ENCODE peak calls at places on chromosomes 13 and 19, in seven cellular contexts. One of them, this sample, is unnamed.

GRCh38 chr13:92175330-92175729 is 776.9 kb downstream of the GPC5 start:
- DNase-seq in heart left ventricle: peak
- DNase-seq in WERI-Rb-1: peak
- DNase-seq in ELR: peak
- DNase-seq in activated CD4-positive, alpha-beta T cell treated with anti-CD3 and anti-CD28 coated beads, Interleukin-2, amount 50 U/mL, for 1 hour: no peak
- DNase-seq in occipital lobe: no peak
- DNase-seq in hypothalamus: no peak
- DNase-seq in this sample: peak

GRCh38 chr13:48159436-48160225 is 64.7 kb upstream of the MED4 start:
- DNase-seq in heart left ventricle: no peak
- DNase-seq in WERI-Rb-1: no peak
- DNase-seq in ELR: peak
- DNase-seq in activated CD4-positive, alpha-beta T cell treated with anti-CD3 and anti-CD28 coated beads, Interleukin-2, amount 50 U/mL, for 1 hour: no peak
- DNase-seq in occipital lobe: no peak
- DNase-seq in hypothalamus: no peak
- DNase-seq in this sample: peak

GRCh38 chr19:11735375-11735774 is 3.4 kb downstream of the ZNF823 start:
- DNase-seq in heart left ventricle: no peak
- DNase-seq in WERI-Rb-1: no peak
- DNase-seq in ELR: no peak
- DNase-seq in activated CD4-positive, alpha-beta T cell treated with anti-CD3 and anti-CD28 coated beads, Interleukin-2, amount 50 U/mL, for 1 hour: no peak
- DNase-seq in occipital lobe: no peak
- DNase-seq in hypothalamus: no peak
- DNase-seq in this sample: no peak

GRCh38 chr19:17847538-17848366 is at the start of gene JAK3:
- DNase-seq in heart left ventricle: peak
- DNase-seq in WERI-Rb-1: no peak
- DNase-seq in ELR: peak
- DNase-seq in activated CD4-positive, alpha-beta T cell treated with anti-CD3 and anti-CD28 coated beads, Interleukin-2, amount 50 U/mL, for 1 hour: peak
- DNase-seq in occipital lobe: peak
- DNase-seq in hypothalamus: peak
- DNase-seq in this sample: peak

GRCh38 chr19:32875428-32875827 is 5.9 kb upstream of the SLC7A9 start:
- DNase-seq in heart left ventricle: no peak
- DNase-seq in WERI-Rb-1: peak
- DNase-seq in ELR: no peak
- DNase-seq in activated CD4-positive, alpha-beta T cell treated with anti-CD3 and anti-CD28 coated beads, Interleukin-2, amount 50 U/mL, for 1 hour: no peak
- DNase-seq in occipital lobe: no peak
- DNase-seq in hypothalamus: no peak
- DNase-seq in this sample: no peak

GRCh38 chr19:11208526-11209471 is 11.5 kb upstream of the KANK2 start:
- DNase-seq in heart left ventricle: no peak
- DNase-seq in WERI-Rb-1: no peak
- DNase-seq in ELR: peak
- DNase-seq in activated CD4-positive, alpha-beta T cell treated with anti-CD3 and anti-CD28 coated beads, Interleukin-2, amount 50 U/mL, for 1 hour: no peak
- DNase-seq in occipital lobe: no peak
- DNase-seq in hypothalamus: no peak
- DNase-seq in this sample: no peak

GRCh38 chr13:99046851-99047250 is 69.0 kb upstream of the DOCK9 start:
- DNase-seq in heart left ventricle: no peak
- DNase-seq in WERI-Rb-1: no peak
- DNase-seq in ELR: no peak
- DNase-seq in activated CD4-positive, alpha-beta T cell treated with anti-CD3 and anti-CD28 coated beads, Interleukin-2, amount 50 U/mL, for 1 hour: no peak
- DNase-seq in occipital lobe: no peak
- DNase-seq in hypothalamus: no peak
- DNase-seq in this sample: no peak

GRCh38 chr19:41575998-41576397 is at the start of gene CEACAM21:
- DNase-seq in heart left ventricle: peak
- DNase-seq in WERI-Rb-1: no peak
- DNase-seq in ELR: no peak
- DNase-seq in activated CD4-positive, alpha-beta T cell treated with anti-CD3 and anti-CD28 coated beads, Interleukin-2, amount 50 U/mL, for 1 hour: peak
- DNase-seq in occipital lobe: no peak
- DNase-seq in hypothalamus: no peak
- DNase-seq in this sample: no peak

GRCh38 chr19:34459614-34460013 is 21.9 kb upstream of the WTIP start:
- DNase-seq in heart left ventricle: no peak
- DNase-seq in WERI-Rb-1: no peak
- DNase-seq in ELR: no peak
- DNase-seq in activated CD4-positive, alpha-beta T cell treated with anti-CD3 and anti-CD28 coated beads, Interleukin-2, amount 50 U/mL, for 1 hour: no peak
- DNase-seq in occipital lobe: no peak
- DNase-seq in hypothalamus: no peak
- DNase-seq in this sample: no peak

GRCh38 chr19:14472202-14472961 is 2.8 kb downstream of the PTGER1 start:
- DNase-seq in heart left ventricle: peak
- DNase-seq in WERI-Rb-1: peak
- DNase-seq in ELR: peak
- DNase-seq in activated CD4-positive, alpha-beta T cell treated with anti-CD3 and anti-CD28 coated beads, Interleukin-2, amount 50 U/mL, for 1 hour: peak
- DNase-seq in occipital lobe: peak
- DNase-seq in hypothalamus: peak
- DNase-seq in this sample: peak

GRCh38 chr19:43337737-43338136 is 15.7 kb upstream of the CD177 start:
- DNase-seq in heart left ventricle: no peak
- DNase-seq in WERI-Rb-1: no peak
- DNase-seq in ELR: no peak
- DNase-seq in activated CD4-positive, alpha-beta T cell treated with anti-CD3 and anti-CD28 coated beads, Interleukin-2, amount 50 U/mL, for 1 hour: no peak
- DNase-seq in occipital lobe: no peak
- DNase-seq in hypothalamus: no peak
- DNase-seq in this sample: no peak

GRCh38 chr13:30526612-30527217 is 61.0 kb upstream of the HMGB1 start:
- DNase-seq in heart left ventricle: peak
- DNase-seq in WERI-Rb-1: no peak
- DNase-seq in ELR: peak
- DNase-seq in activated CD4-positive, alpha-beta T cell treated with anti-CD3 and anti-CD28 coated beads, Interleukin-2, amount 50 U/mL, for 1 hour: no peak
- DNase-seq in occipital lobe: no peak
- DNase-seq in hypothalamus: no peak
- DNase-seq in this sample: peak

GRCh38 chr19:46350758-46351159 is 3.9 kb downstream of the PPP5C start:
- DNase-seq in heart left ventricle: peak
- DNase-seq in WERI-Rb-1: no peak
- DNase-seq in ELR: no peak
- DNase-seq in activated CD4-positive, alpha-beta T cell treated with anti-CD3 and anti-CD28 coated beads, Interleukin-2, amount 50 U/mL, for 1 hour: no peak
- DNase-seq in occipital lobe: no peak
- DNase-seq in hypothalamus: no peak
- DNase-seq in this sample: no peak

GRCh38 chr13:28494861-28495585 is at the start of gene FLT1:
- DNase-seq in heart left ventricle: peak
- DNase-seq in WERI-Rb-1: peak
- DNase-seq in ELR: peak
- DNase-seq in activated CD4-positive, alpha-beta T cell treated with anti-CD3 and anti-CD28 coated beads, Interleukin-2, amount 50 U/mL, for 1 hour: peak
- DNase-seq in occipital lobe: no peak
- DNase-seq in hypothalamus: no peak
- DNase-seq in this sample: no peak

GRCh38 chr13:77918391-77919261 is at the start of gene EDNRB:
- DNase-seq in heart left ventricle: peak
- DNase-seq in WERI-Rb-1: peak
- DNase-seq in ELR: peak
- DNase-seq in activated CD4-positive, alpha-beta T cell treated with anti-CD3 and anti-CD28 coated beads, Interleukin-2, amount 50 U/mL, for 1 hour: no peak
- DNase-seq in occipital lobe: peak
- DNase-seq in hypothalamus: peak
- DNase-seq in this sample: peak

GRCh38 chr13:97574926-97575325 is 141.0 kb downstream of the RAP2A start:
- DNase-seq in heart left ventricle: peak
- DNase-seq in WERI-Rb-1: peak
- DNase-seq in ELR: peak
- DNase-seq in activated CD4-positive, alpha-beta T cell treated with anti-CD3 and anti-CD28 coated beads, Interleukin-2, amount 50 U/mL, for 1 hour: no peak
- DNase-seq in occipital lobe: no peak
- DNase-seq in hypothalamus: no peak
- DNase-seq in this sample: peak

GRCh38 chr13:96899946-96900345 is 94.3 kb downstream of the OXGR1 start:
- DNase-seq in heart left ventricle: no peak
- DNase-seq in WERI-Rb-1: no peak
- DNase-seq in ELR: no peak
- DNase-seq in activated CD4-positive, alpha-beta T cell treated with anti-CD3 and anti-CD28 coated beads, Interleukin-2, amount 50 U/mL, for 1 hour: no peak
- DNase-seq in occipital lobe: no peak
- DNase-seq in hypothalamus: no peak
- DNase-seq in this sample: no peak

GRCh38 chr13:25948910-25949309 is 102.9 kb downstream of the SHISA2 start:
- DNase-seq in heart left ventricle: no peak
- DNase-seq in WERI-Rb-1: no peak
- DNase-seq in ELR: no peak
- DNase-seq in activated CD4-positive, alpha-beta T cell treated with anti-CD3 and anti-CD28 coated beads, Interleukin-2, amount 50 U/mL, for 1 hour: no peak
- DNase-seq in occipital lobe: no peak
- DNase-seq in hypothalamus: no peak
- DNase-seq in this sample: no peak

GRCh38 chr13:44160549-44161278 is 212.9 kb upstream of the SERP2 start:
- DNase-seq in heart left ventricle: no peak
- DNase-seq in WERI-Rb-1: no peak
- DNase-seq in ELR: no peak
- DNase-seq in activated CD4-positive, alpha-beta T cell treated with anti-CD3 and anti-CD28 coated beads, Interleukin-2, amount 50 U/mL, for 1 hour: no peak
- DNase-seq in occipital lobe: peak
- DNase-seq in hypothalamus: peak
- DNase-seq in this sample: no peak